ENCODE peak calls at places on chromosomes 7 and 10, in four cellular contexts. Y, P, L and V are unnamed samples.
A peak's percentile ranks its signal among the peaks of the same experiment; 100 is the strongest.

GRCh38 chr10:3813267-3813666 is 28.3 kb upstream of the KLF6 start:
- DNase-seq in Y (no peak), P (no peak), L (no peak), V (no peak)

GRCh38 chr7:27094304-27095049 is 1.3 kb downstream of the HOXA1 start:
- DNase-seq in Y (no peak), P (no peak), L (no peak), V (no peak)

GRCh38 chr7:46058424-46058823 is 137.4 kb upstream of the IGFBP3 start:
- DNase-seq in Y (no peak), P (no peak), L (no peak), V (no peak)

GRCh38 chr7:103704701-103705100 is 258.7 kb upstream of the SLC26A5 start:
- DNase-seq in Y (no peak), P (no peak), L (no peak), V (no peak)

GRCh38 chr10:16809074-16809718 is 8.0 kb downstream of the RSU1 start:
- DNase-seq in Y (peak; percentile 77), P (peak; percentile 63), L (no peak), V (peak; percentile 28)

GRCh38 chr10:93742633-93743349 is 14.9 kb upstream of the LGI1 start:
- DNase-seq in Y (no peak), P (no peak), L (no peak), V (no peak)

GRCh38 chr7:79272938-79273337 is 180.5 kb downstream of the MAGI2 start:
- DNase-seq in Y (no peak), P (no peak), L (no peak), V (no peak)

GRCh38 chr10:3482200-3482993 is 302.6 kb downstream of the KLF6 start:
- DNase-seq in Y (peak; percentile 50), P (peak; percentile 89), L (peak; percentile 61), V (peak; percentile 39)

GRCh38 chr7:137846588-137847417 is at the start of gene DGKI:
- DNase-seq in Y (peak; percentile 77), P (no peak), L (peak; percentile 24), V (no peak)

GRCh38 chr7:78683566-78683965 is 769.9 kb downstream of the MAGI2 start:
- DNase-seq in Y (no peak), P (no peak), L (no peak), V (no peak)

GRCh38 chr10:126895214-126895781 is 9.9 kb upstream of the DOCK1 start:
- DNase-seq in Y (no peak), P (no peak), L (no peak), V (no peak)

GRCh38 chr7:1552200-1552599 is 3.8 kb downstream of the TMEM184A start:
- DNase-seq in Y (no peak), P (no peak), L (no peak), V (no peak)

GRCh38 chr10:119257894-119258293 is 50.5 kb downstream of the GRK5 start:
- DNase-seq in Y (no peak), P (no peak), L (no peak), V (no peak)

GRCh38 chr7:122123746-122124145 is 20.3 kb downstream of the AASS start:
- DNase-seq in Y (no peak), P (no peak), L (no peak), V (no peak)

GRCh38 chr7:11458736-11459483 is 373.1 kb downstream of the THSD7A start:
- DNase-seq in Y (no peak), P (no peak), L (no peak), V (no peak)

GRCh38 chr10:113084031-113084430 is 134.0 kb downstream of the TCF7L2 start:
- DNase-seq in Y (no peak), P (no peak), L (no peak), V (no peak)

GRCh38 chr10:112985701-112986510 is 35.9 kb downstream of the TCF7L2 start:
- DNase-seq in Y (no peak), P (no peak), L (no peak), V (no peak)

DNA sequence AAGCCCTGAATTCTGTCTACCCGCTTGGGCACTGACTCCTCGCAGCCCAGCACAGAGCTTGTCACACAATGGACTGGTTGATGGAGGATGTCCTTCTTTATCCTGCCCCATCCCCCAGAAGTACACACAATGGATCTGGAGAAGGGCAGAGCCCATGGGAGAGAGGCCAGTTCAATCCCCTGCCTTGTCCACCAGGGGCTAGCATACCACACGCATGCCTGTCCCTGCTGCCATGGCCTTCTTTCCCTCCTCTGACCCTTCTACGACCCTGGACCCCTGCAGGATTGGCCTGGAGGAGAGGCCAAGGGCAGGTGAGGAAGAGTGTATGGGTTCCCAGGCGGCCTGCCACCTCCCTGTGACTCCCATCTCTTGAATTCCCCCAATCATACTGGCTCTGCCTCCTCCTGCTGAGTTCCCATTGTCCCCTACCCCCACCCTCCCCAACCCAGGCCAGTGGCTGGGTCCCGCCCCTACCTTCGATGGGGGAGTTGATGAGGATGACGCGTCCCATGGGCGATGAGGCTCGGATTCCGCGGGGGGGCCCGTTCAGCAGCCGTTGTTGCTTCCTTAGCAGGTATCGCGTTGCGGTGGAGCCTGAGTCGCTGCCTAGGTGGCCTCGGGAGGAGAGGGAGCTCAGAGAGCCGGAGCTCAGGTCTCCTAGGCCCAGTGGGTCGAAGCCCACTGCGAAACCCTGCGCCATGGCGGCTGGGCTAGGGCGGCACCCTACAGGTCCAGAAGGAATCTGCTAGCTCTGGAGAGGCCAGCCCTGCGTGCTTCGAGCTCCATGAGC is 1.2 kb downstream of the PDZD7 start:
- DNase-seq in Y (peak; percentile 72), P (no peak), L (no peak), V (no peak)
- TF ChIP-seq CTCF in Y (peak; percentile 15), P (no peak), L (no peak), V (no peak)

GRCh38 chr10:7433861-7434260 is 23.0 kb upstream of the SFMBT2 start:
- DNase-seq in Y (no peak), P (no peak), L (no peak), V (no peak)

GRCh38 chr10:7435674-7436073 is 24.8 kb upstream of the SFMBT2 start:
- DNase-seq in Y (no peak), P (no peak), L (no peak), V (no peak)

GRCh38 chr10:7436490-7437100 is 25.8 kb upstream of the SFMBT2 start:
- DNase-seq in Y (no peak), P (no peak), L (no peak), V (no peak)

GRCh38 chr10:7434332-7434731 is 23.5 kb upstream of the SFMBT2 start:
- DNase-seq in Y (no peak), P (no peak), L (no peak), V (no peak)

GRCh38 chr10:7432884-7433726 is 22.3 kb upstream of the SFMBT2 start:
- DNase-seq in Y (peak; percentile 49), P (no peak), L (no peak), V (no peak)
- H3K4me3 ChIP-seq in Y (peak overlapping the region; percentile 31), P (no peak overlapping the region), L (no peak overlapping the region), V (no peak overlapping the region)

DNA sequence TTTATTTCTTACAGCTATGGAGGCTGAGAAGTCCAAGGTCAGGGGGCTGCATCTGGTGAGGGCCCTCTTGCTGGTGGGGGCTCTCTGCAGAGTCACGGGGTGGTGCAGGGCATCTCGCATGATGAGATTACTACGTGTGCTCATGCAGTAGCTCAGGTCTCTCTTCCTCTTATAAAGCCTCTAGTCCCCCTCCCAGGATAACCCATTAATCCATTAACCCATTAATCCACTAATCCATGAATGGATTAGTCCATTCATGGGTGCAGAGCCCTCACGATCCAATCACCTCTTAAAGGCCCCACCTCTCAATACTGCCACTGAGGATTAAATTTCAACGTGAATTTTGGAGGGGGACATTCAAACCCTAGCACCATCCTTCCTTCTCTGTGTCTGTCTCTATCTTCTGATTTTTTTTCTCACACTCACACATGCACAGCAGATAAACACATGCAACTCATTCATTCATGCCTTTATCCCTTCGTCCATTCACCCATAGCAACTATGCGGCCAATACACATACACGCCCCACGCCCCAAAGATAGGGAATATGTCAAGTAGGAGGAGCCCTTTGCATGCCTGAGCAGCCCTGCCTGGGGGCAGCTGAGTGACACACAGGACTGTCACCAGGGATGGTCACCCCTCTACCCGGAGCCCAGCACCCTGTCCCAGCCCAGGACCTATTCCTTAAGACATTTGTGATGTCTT is 86.5 kb downstream of the C10orf105 start:
- DNase-seq in Y (no peak), P (peak; percentile 66), L (no peak), V (no peak)
- H3K27me3 ChIP-seq in Y (peaks cover 32% of the 10 kb centered on the region), P (no peaks in the 10 kb centered on the region), L (no peaks in the 10 kb centered on the region), V (no peaks in the 10 kb centered on the region)

DNA sequence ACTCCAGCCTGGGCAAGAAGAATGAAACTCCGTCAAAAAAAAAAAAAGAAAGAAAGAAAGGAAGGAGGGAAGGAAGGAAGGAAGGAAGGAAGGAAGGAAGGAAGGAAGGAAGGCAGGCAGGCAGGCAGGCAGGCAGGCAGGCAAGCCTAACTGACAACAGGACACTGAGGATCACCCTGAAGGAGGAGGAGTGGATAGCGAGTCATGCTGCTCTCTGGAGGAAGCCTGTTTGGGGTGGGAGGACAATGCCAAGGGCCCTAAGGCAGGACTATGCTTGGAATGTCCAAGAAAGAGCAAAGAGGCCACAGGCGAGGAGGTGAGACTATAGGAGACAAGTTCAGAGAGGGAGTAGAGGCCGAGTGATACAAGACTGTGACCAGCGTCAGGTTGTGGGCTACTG is 107.0 kb upstream of the PARD3 start:
- DNase-seq in Y (no peak), P (no peak), L (no peak), V (no peak)
- TF ChIP-seq CTCF in Y (no peak), P (no peak), L (no peak), V (no peak)

GRCh38 chr10:44781131-44781530 is 130.0 kb upstream of the TMEM72 start:
- DNase-seq in Y (no peak), P (no peak), L (no peak), V (no peak)
- H3K4me3 ChIP-seq in Y (no peak overlapping the region), P (no peak overlapping the region), L (no peak overlapping the region), V (no peak overlapping the region)

DNA sequence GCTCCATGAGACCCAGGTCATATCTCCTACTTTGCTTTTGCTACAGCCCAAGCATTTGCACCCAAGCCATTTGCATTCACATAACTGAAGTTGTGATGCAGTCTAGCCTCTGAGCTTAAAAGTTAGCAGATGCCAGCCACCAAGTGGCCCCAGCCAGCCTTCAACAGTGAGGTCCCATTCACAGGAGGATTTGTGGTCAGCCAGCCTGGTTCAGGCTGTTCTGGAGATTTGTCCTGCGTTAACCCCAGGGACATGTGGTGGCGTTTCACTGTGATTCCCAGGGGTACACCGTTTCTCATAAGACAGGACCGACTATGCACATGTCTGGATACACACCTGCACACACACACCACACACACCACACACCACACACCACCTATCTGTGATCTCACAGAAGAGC is 51.2 kb downstream of the GPR26 start:
- DNase-seq in Y (no peak), P (no peak), L (no peak), V (no peak)
- H3K27me3 ChIP-seq in Y (no peaks in the 10 kb centered on the region), P (no peaks in the 10 kb centered on the region), L (no peaks in the 10 kb centered on the region), V (no peaks in the 10 kb centered on the region)